ENCODE peak calls at places on chromosomes 7 and 10, in four cellular contexts. Y, C, S and D are unnamed samples.

GRCh38 chr7:134154581-134155130 is 27.5 kb downstream of the LRGUK start:
- DNase-seq in Y (no peak), C (no peak), S (no peak), D (no peak)

GRCh38 chr7:77199008-77199966 is at the start of gene FGL2:
- DNase-seq in Y (no peak), C (no peak), S (no peak), D (no peak)

GRCh38 chr7:11193131-11193867 is 219.6 kb downstream of the PHF14 start:
- DNase-seq in Y (peak), C (no peak), S (no peak), D (no peak)

GRCh38 chr7:75795831-75796285 is 17.7 kb downstream of the CCL24 start:
- DNase-seq in Y (no peak), C (no peak), S (peak), D (no peak)

GRCh38 chr10:62681211-62681940 is 123.1 kb upstream of the ADO start:
- DNase-seq in Y (peak), C (peak), S (no peak), D (no peak)

GRCh38 chr7:82410461-82410860 is 33.1 kb downstream of the CACNA2D1 start:
- DNase-seq in Y (no peak), C (no peak), S (no peak), D (no peak)

GRCh38 chr10:59464483-59464882 is 102.1 kb upstream of the FAM13C start:
- DNase-seq in Y (no peak), C (no peak), S (no peak), D (no peak)

GRCh38 chr10:6050801-6051445 is 11.2 kb downstream of the IL2RA start:
- DNase-seq in Y (peak), C (peak), S (peak), D (peak)

GRCh38 chr7:64892666-64893269 is 10.3 kb upstream of the ZNF273 start:
- DNase-seq in Y (no peak), C (no peak), S (peak), D (no peak)

GRCh38 chr10:104309980-104310978 is 28.0 kb downstream of the ITPRIP start:
- DNase-seq in Y (no peak), C (no peak), S (no peak), D (no peak)

GRCh38 chr7:53800746-53801145 is 741.4 kb upstream of the VSTM2A start:
- DNase-seq in Y (no peak), C (no peak), S (no peak), D (no peak)

GRCh38 chr10:47311900-47312662 is 10.2 kb upstream of the GDF2 start:
- DNase-seq in Y (peak), C (peak), S (peak), D (peak)

GRCh38 chr7:104982308-104982755 is 31.7 kb upstream of the KMT2E start:
- DNase-seq in Y (no peak), C (no peak), S (peak), D (no peak)

GRCh38 chr7:79664884-79665676 is 211.6 kb upstream of the MAGI2 start:
- DNase-seq in Y (no peak), C (no peak), S (no peak), D (no peak)

GRCh38 chr10:131657985-131658330 is 242.8 kb upstream of the PPP2R2D start:
- DNase-seq in Y (no peak), C (no peak), S (no peak), D (no peak)

GRCh38 chr7:137209151-137209822 is 134.2 kb downstream of the PTN start:
- DNase-seq in Y (no peak), C (no peak), S (no peak), D (no peak)

GRCh38 chr10:121426307-121426706 is 171.9 kb downstream of the FGFR2 start:
- DNase-seq in Y (no peak), C (no peak), S (peak), D (peak)

DNA sequence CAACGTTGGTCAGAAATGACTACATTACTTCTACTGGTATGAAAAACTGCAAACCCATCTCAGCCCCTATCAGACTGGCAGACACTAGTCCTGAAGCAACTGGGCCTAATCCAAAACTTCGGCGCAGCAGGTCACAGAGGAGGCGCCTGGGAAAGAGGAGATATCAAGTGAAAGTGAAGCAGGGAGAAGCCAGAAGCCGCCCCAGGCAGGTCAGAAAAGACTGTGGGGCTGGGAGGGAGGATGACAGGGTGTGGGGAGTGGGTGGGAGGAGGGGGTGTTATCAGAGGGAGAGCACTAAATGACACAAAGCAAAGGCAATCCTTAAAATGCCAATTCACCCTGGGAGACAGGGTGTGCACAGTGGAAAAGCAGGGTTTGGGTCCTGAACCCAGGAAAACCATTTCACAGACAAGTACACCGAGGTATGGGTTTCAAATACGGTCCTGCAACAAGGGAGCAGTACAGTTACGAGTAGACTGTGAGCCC is 728 bp downstream of the CHCHD3 start:
- DNase-seq in Y (peak), C (no peak), S (peak), D (peak)
- TF ChIP-seq CHD4 in Y (no peak), C (no peak), S (no peak), D (no peak)

GRCh38 chr7:43758029-43758860 is at the start of gene BLVRA:
- DNase-seq in Y (peak), C (no peak), S (peak), D (peak)
- TF ChIP-seq RFX5 in Y (no peak), C (no peak), S (no peak), D (no peak)

GRCh38 chr7:157792954-157793353 is 456.1 kb downstream of the DNAJB6 start:
- DNase-seq in Y (no peak), C (no peak), S (no peak), D (no peak)
- TF ChIP-seq CHD4 in Y (no peak), C (no peak), S (no peak), D (no peak)

GRCh38 chr10:125983161-125983560 is 86.8 kb downstream of the FANK1 start:
- DNase-seq in Y (no peak), C (no peak), S (no peak), D (no peak)
- TF ChIP-seq RFX5 in Y (no peak), C (no peak), S (no peak), D (no peak)

GRCh38 chr10:33291053-33291592 is 43.3 kb downstream of the NRP1 start:
- DNase-seq in Y (peak), C (no peak), S (no peak), D (peak)
- TF ChIP-seq CHD4 in Y (no peak), C (no peak), S (no peak), D (no peak)

GRCh38 chr7:143380646-143381426 is at the start of gene ZYX:
- DNase-seq in Y (peak), C (peak), S (peak), D (peak)

GRCh38 chr7:143382126-143382790 is 1.1 kb downstream of the ZYX start:
- DNase-seq in Y (no peak), C (no peak), S (no peak), D (no peak)

GRCh38 chr7:143382791-143383641 is 1.9 kb downstream of the ZYX start:
- DNase-seq in Y (no peak), C (no peak), S (no peak), D (no peak)

GRCh38 chr7:143380264-143380645 is 890 bp upstream of the ZYX start:
- DNase-seq in Y (peak), C (peak), S (peak), D (peak)

GRCh38 chr7:143381427-143382125 is 431 bp downstream of the ZYX start:
- DNase-seq in Y (no peak), C (no peak), S (peak), D (no peak)
- TF ChIP-seq RFX5 in Y (no peak), C (no peak), S (no peak), D (no peak)